ENCODE peak calls at places on chromosomes 4 and X, in four cellular contexts. J is endothelial cell of umbilical vein, P is MM.1S, U is astrocyte. L is an unnamed sample. For H3K79me2, the result is how much of the 10 kb centered on the place peaks cover.

GRCh38 chrX:154546354-154547244 is at the start of gene G6PD:
- DNase-seq in J (peak), P (peak), U (no peak), L (peak)

GRCh38 chr4:169621754-169622481 is 1.5 kb downstream of the CLCN3 start:
- DNase-seq in J (peak), P (peak), U (peak), L (no peak)

GRCh38 chrX:108261541-108262218 is 170.1 kb downstream of the ATG4A start:
- DNase-seq in J (peak), P (no peak), U (peak), L (no peak)

GRCh38 chr4:75948822-75949444 is 8.1 kb upstream of the NAAA start:
- DNase-seq in J (no peak), P (no peak), U (no peak), L (no peak)

GRCh38 chr4:137408527-137409177 is 123.6 kb downstream of the PCDH18 start:
- DNase-seq in J (no peak), P (no peak), U (no peak), L (no peak)

GRCh38 chrX:53284684-53285447 is 3.5 kb upstream of the IQSEC2 start:
- DNase-seq in J (peak), P (peak), U (no peak), L (no peak)

GRCh38 chr4:152094851-152095700 is 334.3 kb upstream of the GATB start:
- DNase-seq in J (no peak), P (no peak), U (peak), L (no peak)

GRCh38 chr4:70863099-70863790 is 23.6 kb upstream of the GRSF1 start:
- DNase-seq in J (no peak), P (no peak), U (no peak), L (peak)

GRCh38 chr4:15240764-15241163 is 187.1 kb upstream of the C1QTNF7 start:
- DNase-seq in J (no peak), P (no peak), U (peak), L (peak)

GRCh38 chrX:133402830-133403625 is 12.3 kb downstream of the GPC4 start:
- DNase-seq in J (no peak), P (no peak), U (no peak), L (no peak)

GRCh38 chr4:23463071-23463470 is 426.8 kb downstream of the PPARGC1A start:
- DNase-seq in J (no peak), P (no peak), U (no peak), L (no peak)

GRCh38 chr4:14916554-14917304 is 85.6 kb upstream of the CPEB2 start:
- DNase-seq in J (no peak), P (no peak), U (peak), L (peak)

GRCh38 chr4:5992171-5993062 is 25.8 kb downstream of the C4orf50 start:
- DNase-seq in J (no peak), P (no peak), U (no peak), L (no peak)

GRCh38 chrX:121958886-121959285 is 911.5 kb downstream of the GLUD2 start:
- DNase-seq in J (no peak), P (no peak), U (peak), L (no peak)

GRCh38 chrX:64642482-64642881 is 247.2 kb upstream of the MTMR8 start:
- DNase-seq in J (no peak), P (peak), U (no peak), L (no peak)
- TF ChIP-seq CTCF in J (no peak), P (peak), U (no peak), L (no peak)

DNA sequence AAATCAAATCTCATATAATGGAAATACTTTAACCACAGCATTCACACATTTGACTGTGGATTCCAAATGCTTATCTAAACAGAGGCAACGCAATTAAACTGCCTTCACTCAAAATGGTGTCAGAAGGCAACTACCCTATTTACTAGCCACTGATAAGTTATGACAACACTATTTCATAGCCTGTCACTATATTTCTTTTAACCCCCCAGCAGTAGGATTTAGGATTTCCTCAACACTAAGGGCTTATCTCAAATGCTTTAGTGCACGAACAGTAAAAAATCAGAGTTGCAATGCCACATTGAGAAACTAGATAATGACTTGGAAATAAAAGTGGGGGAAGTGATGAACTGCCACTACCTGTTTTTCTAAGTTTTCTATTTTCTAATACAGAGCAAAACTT is 66.7 kb downstream of the DHX15 start:
- DNase-seq in J (no peak), P (no peak), U (no peak), L (no peak)
- H3K79me2 ChIP-seq in J (under half), P (under half), U (under half), L (under half)

DNA sequence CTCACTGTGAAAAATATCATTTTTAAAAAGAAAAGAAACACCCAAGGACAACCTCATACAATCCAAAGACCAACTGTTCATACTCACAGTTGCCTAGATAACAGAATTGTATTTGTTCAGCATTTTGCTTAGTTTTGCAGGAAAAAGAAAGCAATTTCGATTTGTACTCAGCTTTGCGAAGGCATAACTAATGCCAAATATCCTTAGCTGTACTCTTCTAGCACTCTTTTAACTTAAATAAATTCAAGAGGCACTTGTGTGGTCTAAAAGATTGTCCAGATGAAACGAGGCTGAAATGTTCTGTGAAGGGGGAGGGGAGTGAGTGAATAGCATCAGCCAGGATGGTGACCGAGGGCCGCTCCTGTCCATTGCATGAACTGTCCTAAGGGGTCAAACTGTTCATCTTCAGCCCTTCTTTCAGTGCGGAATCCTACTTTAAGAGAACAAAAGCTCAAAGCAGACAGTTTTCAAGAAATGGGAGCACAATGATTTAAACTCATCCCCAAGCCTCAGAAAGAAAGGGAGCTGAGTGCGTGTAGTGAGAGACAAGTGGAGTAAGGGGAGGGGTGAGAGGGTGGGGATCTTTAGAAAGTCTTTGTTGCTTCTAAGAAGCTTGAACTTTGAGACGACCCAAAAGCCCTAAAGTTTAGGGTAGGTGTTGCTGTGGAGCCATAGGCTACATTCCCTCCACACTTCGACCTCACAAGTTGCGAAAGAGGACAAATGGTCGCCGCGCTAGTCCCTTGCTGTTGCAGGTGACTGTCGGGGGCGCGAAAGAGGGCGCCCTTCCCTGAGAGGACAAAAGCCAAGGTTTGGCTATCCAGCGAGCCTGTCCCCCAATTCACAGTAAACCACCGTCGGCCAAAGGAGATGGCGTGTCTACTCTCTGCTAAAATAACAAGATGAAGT is 4.0 kb upstream of the NEUROG2 start:
- DNase-seq in J (no peak), P (no peak), U (no peak), L (peak)
- TF ChIP-seq CTCF in J (no peak), P (no peak), U (no peak), L (no peak)

DNA sequence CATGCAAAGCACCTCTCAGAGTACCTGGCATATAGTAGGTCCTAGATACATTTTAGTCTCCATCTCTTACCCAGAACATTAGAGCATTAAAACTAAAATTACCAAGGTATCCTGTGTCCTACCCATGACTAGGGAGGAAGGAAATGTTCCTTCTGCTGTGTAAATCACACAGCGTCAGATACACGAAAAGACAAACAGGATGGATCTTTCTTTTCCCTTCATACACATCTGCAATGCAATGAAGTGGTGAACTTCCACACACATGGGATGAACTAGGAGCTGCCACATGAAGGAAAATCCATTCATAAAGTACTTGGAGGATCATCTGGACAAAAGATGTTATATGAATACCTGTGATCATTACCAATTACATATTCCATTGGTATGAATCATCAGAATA is 46.3 kb downstream of the LDB2 start:
- DNase-seq in J (peak), P (no peak), U (no peak), L (no peak)
- H3K79me2 ChIP-seq in J (under half), P (under half), U (under half), L (under half)

GRCh38 chrX:13666836-13667235 is 13.9 kb downstream of the TCEANC start:
- DNase-seq in J (no peak), P (no peak), U (no peak), L (peak)

GRCh38 chrX:13673016-13673415 is 15.9 kb upstream of the RAB9A start:
- DNase-seq in J (no peak), P (no peak), U (no peak), L (no peak)

GRCh38 chrX:13667940-13668339 is 15.0 kb downstream of the TCEANC start:
- DNase-seq in J (no peak), P (no peak), U (no peak), L (no peak)

GRCh38 chrX:13669246-13669689 is 16.3 kb downstream of the TCEANC start:
- DNase-seq in J (peak), P (peak), U (peak), L (peak)

DNA sequence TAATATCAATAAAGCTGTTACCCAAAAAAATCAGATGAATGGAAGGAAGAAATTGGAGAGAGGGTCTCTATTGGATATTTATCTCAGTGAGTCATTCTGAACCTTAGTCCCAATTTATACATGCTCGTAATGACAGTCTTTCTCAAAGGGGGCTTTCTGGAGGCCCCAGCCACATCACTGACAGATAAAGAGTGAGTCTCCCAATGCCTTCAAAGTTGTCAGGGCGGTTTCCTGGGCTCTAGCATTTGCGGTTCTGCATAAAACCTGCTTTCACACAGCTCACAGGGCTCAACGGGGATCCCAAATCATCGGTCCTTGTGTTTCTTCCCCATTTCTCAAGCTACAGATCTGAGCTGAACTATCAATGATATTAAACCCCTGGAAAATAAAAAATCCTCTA is 17.3 kb downstream of the TCEANC start:
- DNase-seq in J (no peak), P (no peak), U (no peak), L (no peak)
- TF ChIP-seq CTCF in J (no peak), P (no peak), U (no peak), L (no peak)

GRCh38 chr4:38675167-38676121 is 11.4 kb downstream of the KLF3 start:
- DNase-seq in J (peak), P (peak), U (peak), L (peak)
- H3K79me2 ChIP-seq in J (half or more), P (half or more), U (half or more), L (half or more)

GRCh38 chrX:7102119-7102518 is 45.4 kb upstream of the STS start:
- DNase-seq in J (no peak), P (no peak), U (no peak), L (no peak)

DNA sequence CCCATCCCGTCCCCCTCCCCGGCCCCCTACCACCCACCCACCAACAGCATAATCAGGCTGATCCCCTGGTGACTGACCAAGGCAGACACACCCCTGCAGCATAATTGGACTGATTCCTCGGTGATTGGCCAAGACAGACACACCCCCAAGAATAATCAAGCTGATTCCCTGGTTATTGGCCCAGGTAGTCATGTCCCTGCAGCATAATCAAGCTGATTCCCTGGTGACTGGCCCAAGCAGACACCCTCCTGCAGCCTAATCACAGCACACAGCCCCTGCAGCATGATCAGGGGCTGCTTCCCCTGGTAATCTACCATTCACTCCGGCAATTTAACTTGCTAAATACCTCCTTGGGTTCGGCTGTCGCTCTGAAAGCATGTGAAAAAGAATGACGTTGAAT is 47.5 kb upstream of the STS start:
- DNase-seq in J (no peak), P (no peak), U (no peak), L (no peak)
- TF ChIP-seq CTCF in J (no peak), P (no peak), U (no peak), L (no peak)

GRCh38 chr4:52959545-52959944 is 97.4 kb downstream of the RASL11B start:
- DNase-seq in J (no peak), P (no peak), U (peak), L (no peak)
- H3K79me2 ChIP-seq in J (under half), P (under half), U (under half), L (under half)